ENCODE peak calls at places on chromosomes 12 and 14, in five cellular contexts. Y is AG09309, K is coronary artery, J is Peyer's patch, Z is AG09319. A is an unnamed sample.

GRCh38 chr14:100375273-100375962 is 52.3 kb downstream of the SLC25A47 start:
- DNase-seq in J (peak), K (peak), Y (peak), Z (peak), A (peak)

GRCh38 chr12:10366875-10367274 is 23.0 kb downstream of the KLRK1 start:
- DNase-seq in J (no peak), K (no peak), Y (no peak), Z (no peak), A (no peak)

GRCh38 chr12:97875064-97875463 is 412.5 kb downstream of the RMST start:
- DNase-seq in Y (no peak), K (no peak), Z (no peak), J (no peak), A (no peak)

GRCh38 chr12:68636268-68636667 is 25.6 kb downstream of the RAP1B start:
- DNase-seq in Z (peak), Y (peak), J (no peak), K (no peak), A (no peak)

GRCh38 chr12:41190360-41190759 is 2.2 kb downstream of the PDZRN4 start:
- DNase-seq in J (no peak), K (no peak), Z (no peak), Y (no peak), A (peak)

GRCh38 chr14:102905116-102906108 is 17.1 kb upstream of the AMN start:
- DNase-seq in Y (no peak), K (no peak), J (no peak), Z (no peak), A (no peak)

GRCh38 chr14:56945291-56945690 is 135.0 kb upstream of the OTX2 start:
- DNase-seq in Z (no peak), J (no peak), K (no peak), Y (no peak), A (no peak)

GRCh38 chr14:77872971-77873370 is 73.1 kb downstream of the ADCK1 start:
- DNase-seq in K (no peak), Z (no peak), Y (no peak), J (no peak), A (no peak)

GRCh38 chr12:68358532-68359485 is 26.6 kb upstream of the MDM1 start:
- DNase-seq in Z (peak), J (peak), K (no peak), Y (peak), A (peak)

GRCh38 chr12:55707841-55708694 is at the start of gene ITGA7:
- DNase-seq in Y (no peak), Z (no peak), K (peak), J (peak), A (peak)

GRCh38 chr12:5088586-5089264 is 45.0 kb downstream of the KCNA5 start:
- DNase-seq in Z (no peak), K (peak), J (no peak), Y (peak), A (no peak)

GRCh38 chr14:56172571-56172971 is 54.4 kb downstream of the PELI2 start:
- DNase-seq in Z (peak), Y (peak), J (no peak), K (no peak), A (no peak)

GRCh38 chr12:123713398-123714301 is 1.5 kb downstream of the ATP6V0A2 start:
- DNase-seq in K (no peak), Z (no peak), J (no peak), Y (no peak), A (peak)

GRCh38 chr14:89164168-89165074 is 252.6 kb downstream of the FOXN3 start:
- DNase-seq in K (no peak), J (no peak), Z (no peak), Y (no peak), A (peak)

GRCh38 chr12:55642275-55643068 is 5.8 kb downstream of the OR10P1 start:
- DNase-seq in J (peak), K (no peak), Z (no peak), Y (no peak), A (peak)

DNA sequence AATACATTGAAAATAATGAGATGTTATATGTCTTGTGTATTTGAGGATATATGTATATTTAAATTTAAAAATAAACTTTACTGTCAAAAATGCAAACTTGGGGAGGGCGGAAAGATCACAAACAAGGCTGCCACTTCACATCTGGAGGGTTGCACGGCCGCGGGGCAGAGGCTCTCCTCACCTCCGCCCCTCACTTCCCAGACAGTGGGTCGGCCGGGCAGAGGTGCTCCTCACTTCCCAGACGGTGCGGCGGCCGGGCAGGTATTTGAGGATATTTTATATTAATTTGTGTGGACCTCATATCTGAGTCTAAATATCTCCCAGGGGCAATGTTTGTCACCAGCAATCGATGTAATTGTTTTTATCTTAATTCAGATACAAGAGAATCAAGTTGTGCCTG is 3.7 kb upstream of the CLEC6A start:
- DNase-seq in Z (no peak), Y (no peak), J (no peak), K (no peak), A (no peak)
- TF ChIP-seq CTCF in Z (no peak), Y (no peak), J (no peak), K (no peak), A (no peak)

GRCh38 chr14:45290547-45290946 is 37.5 kb upstream of the MIS18BP1 start:
- DNase-seq in Y (no peak), K (no peak), Z (no peak), J (no peak), A (no peak)

GRCh38 chr14:45284802-45285201 is 31.8 kb upstream of the MIS18BP1 start:
- DNase-seq in Z (no peak), K (no peak), J (no peak), Y (no peak), A (no peak)

GRCh38 chr14:45287609-45288008 is 34.6 kb upstream of the MIS18BP1 start:
- DNase-seq in Y (no peak), J (no peak), Z (no peak), K (no peak), A (no peak)
- TF ChIP-seq CTCF in Y (no peak), J (no peak), Z (no peak), K (no peak), A (no peak)

GRCh38 chr12:70948976-70949336 is 28.4 kb upstream of the PTPRR start:
- DNase-seq in Y (no peak), K (no peak), J (no peak), Z (no peak), A (no peak)
- TF ChIP-seq CTCF in Y (no peak), K (no peak), J (no peak), Z (peak), A (no peak)

GRCh38 chr12:15839682-15840081 is 42.5 kb upstream of the STRAP start:
- DNase-seq in Z (no peak), J (no peak), Y (no peak), K (no peak), A (no peak)

GRCh38 chr12:15838986-15839385 is 43.2 kb upstream of the STRAP start:
- DNase-seq in Z (no peak), Y (no peak), K (no peak), J (no peak), A (no peak)

GRCh38 chr12:15837141-15837781 is 44.9 kb upstream of the STRAP start:
- DNase-seq in J (no peak), K (no peak), Y (peak), Z (peak), A (no peak)

GRCh38 chr12:15846887-15847286 is 35.3 kb upstream of the STRAP start:
- DNase-seq in Z (peak), J (no peak), K (no peak), Y (peak), A (no peak)

DNA sequence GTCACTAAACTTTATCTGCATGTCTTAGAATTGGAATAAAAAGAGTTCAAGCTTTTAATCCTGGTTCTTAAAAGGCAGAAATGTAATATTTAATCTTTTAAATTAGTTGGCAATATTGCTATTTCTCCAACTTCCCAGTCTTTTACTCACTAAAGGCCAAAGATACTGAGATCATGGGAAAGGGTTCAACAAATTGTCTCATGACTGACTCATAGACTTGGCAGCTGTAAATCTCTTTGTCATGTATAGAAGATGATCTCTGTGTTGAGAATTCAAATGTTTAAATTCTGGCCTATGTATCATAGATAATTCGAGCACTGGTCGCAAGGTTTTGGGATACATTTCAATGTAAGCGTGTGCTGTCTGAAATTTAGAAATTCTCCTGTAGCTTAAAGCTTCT is 40.1 kb upstream of the STRAP start:
- DNase-seq in Z (peak), J (no peak), Y (peak), K (no peak), A (no peak)
- TF ChIP-seq CTCF in Z (no peak), J (no peak), Y (no peak), K (no peak), A (no peak)

DNA sequence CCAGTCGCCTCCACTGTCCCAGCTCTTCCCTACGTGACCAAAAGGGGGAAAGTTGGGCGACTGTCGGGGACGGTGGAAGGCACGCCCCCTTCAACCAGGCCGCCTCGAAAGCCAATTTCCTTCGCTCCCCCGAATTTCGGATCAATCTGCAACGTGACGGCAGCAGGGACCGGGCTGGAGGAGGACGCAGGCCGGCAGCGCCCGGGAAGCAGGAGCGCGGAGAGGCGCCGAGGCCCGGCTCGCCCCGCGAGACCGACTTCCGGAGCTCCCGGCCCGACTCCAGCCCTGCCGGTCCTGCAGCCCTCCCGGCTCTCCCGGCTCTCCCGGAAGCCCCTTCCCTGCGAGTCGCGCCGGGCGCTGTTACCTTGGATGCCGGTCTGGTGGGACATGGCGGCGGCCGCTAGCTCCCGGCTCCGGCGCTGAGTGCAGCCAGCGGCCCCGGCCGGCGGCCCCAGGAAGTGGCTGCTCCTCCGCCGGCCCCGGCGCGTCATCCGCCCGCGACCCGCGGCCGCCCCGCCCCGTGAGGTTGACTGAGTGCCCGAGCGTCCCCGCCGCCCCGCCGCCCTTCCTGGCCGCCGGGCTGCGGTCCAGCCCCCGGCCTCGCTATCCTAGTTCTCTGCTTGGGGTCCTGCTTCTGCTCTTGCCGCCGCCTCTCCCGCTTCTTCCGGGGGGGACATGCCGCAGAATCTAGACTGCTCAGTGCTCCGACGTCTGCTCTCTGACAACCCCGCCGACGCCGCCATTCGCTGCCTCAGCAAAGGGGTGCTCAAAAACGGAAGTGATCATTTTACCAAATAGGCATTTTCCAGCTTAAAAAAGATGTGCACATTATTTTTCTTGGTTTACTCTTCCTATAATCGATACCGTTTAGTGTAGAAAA is at the start of gene TWF1:
- DNase-seq in K (peak), Y (no peak), Z (no peak), J (peak), A (peak)
- TF ChIP-seq CTCF in K (no peak), Y (peak), Z (peak), J (peak), A (no peak)

DNA sequence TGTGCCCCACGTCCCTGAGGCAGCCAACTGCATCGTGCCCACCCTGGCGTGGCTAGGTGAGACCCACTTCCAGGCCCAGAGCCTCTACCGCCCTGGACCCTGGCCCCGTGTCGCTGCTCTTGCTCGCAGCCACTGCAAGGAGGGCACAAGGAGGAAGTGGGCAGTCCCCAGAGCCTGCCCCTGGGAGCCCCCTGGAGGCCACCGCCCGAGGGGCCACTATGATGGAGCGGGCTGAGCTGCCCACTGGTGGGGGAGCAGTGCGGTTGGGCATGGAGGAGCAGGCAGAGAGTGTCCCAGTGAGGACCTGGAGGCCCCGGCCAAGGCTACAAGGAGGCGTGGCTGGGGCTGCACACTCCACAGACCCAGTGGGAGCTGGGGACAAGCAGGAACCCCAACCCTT is 323.6 kb downstream of the PCNX1 start:
- DNase-seq in Y (no peak), K (no peak), J (no peak), Z (no peak), A (no peak)
- TF ChIP-seq CTCF in Y (no peak), K (no peak), J (no peak), Z (no peak), A (no peak)